ENCODE peak calls at places on chromosome 5, in four cellular contexts. K is left ventricle myocardium inferior, E is breast epithelium, Q is Panc1. P is an unnamed sample. For H3K27me3 and H3K4me1, the result is how much of the 10 kb centered on the place peaks cover.

GRCh38 chr5:32790411-32790951 is 79.4 kb downstream of the NPR3 start:
- DNase-seq in Q (no peak), K (no peak), E (no peak), P (no peak)

GRCh38 chr5:62690421-62690820 is 111.8 kb downstream of the LRRC70 start:
- DNase-seq in K (no peak), E (no peak), Q (no peak), P (no peak)

GRCh38 chr5:137372386-137373160 is 126.6 kb downstream of the SPOCK1 start:
- DNase-seq in K (no peak), Q (no peak), E (no peak), P (no peak)

GRCh38 chr5:1789838-1790462 is 9.7 kb downstream of the MRPL36 start:
- DNase-seq in E (peak), K (no peak), Q (no peak), P (no peak)

GRCh38 chr5:159096555-159097460 is 2.9 kb downstream of the EBF1 start:
- DNase-seq in Q (no peak), K (no peak), E (no peak), P (peak)

GRCh38 chr5:142181096-142181495 is 72.5 kb downstream of the NDFIP1 start:
- DNase-seq in Q (no peak), E (no peak), K (no peak), P (no peak)

GRCh38 chr5:170497311-170498038 is 6.3 kb upstream of the KCNIP1 start:
- DNase-seq in E (no peak), Q (no peak), K (no peak), P (no peak)

GRCh38 chr5:121725450-121725849 is 126.2 kb upstream of the FTMT start:
- DNase-seq in K (no peak), Q (no peak), E (no peak), P (no peak)

GRCh38 chr5:136808756-136809155 is 443.4 kb upstream of the TRPC7 start:
- DNase-seq in Q (no peak), E (no peak), K (no peak), P (no peak)

GRCh38 chr5:16427572-16427971 is 38.0 kb downstream of the ZNF622 start:
- DNase-seq in Q (no peak), E (no peak), K (no peak), P (no peak)

GRCh38 chr5:36417668-36418067 is 116.0 kb upstream of the RANBP3L start:
- DNase-seq in K (no peak), Q (no peak), E (no peak), P (no peak)

GRCh38 chr5:113250341-113250953 is 184.3 kb downstream of the TSSK1B start:
- DNase-seq in E (no peak), Q (no peak), K (peak), P (peak)

GRCh38 chr5:4551034-4551433 is 589.1 kb upstream of the ADAMTS16 start:
- DNase-seq in Q (no peak), K (no peak), E (no peak), P (no peak)

GRCh38 chr5:103174147-103174546 is 54.0 kb downstream of the PPIP5K2 start:
- DNase-seq in K (no peak), E (no peak), Q (no peak), P (no peak)

GRCh38 chr5:24365406-24365805 is 279.4 kb downstream of the CDH10 start:
- DNase-seq in K (no peak), E (no peak), Q (no peak), P (no peak)

GRCh38 chr5:151570512-151571269 is 20.4 kb downstream of the FAT2 start:
- DNase-seq in Q (no peak), E (no peak), K (no peak), P (no peak)

GRCh38 chr5:172283862-172284274 is 304 bp upstream of the UBTD2 start:
- DNase-seq in E (peak), Q (no peak), K (peak), P (peak)

GRCh38 chr5:64534033-64534432 is 28.2 kb downstream of the RGS7BP start:
- DNase-seq in K (no peak), E (no peak), Q (no peak), P (no peak)

GRCh38 chr5:83924171-83924570 is 203.5 kb upstream of the HAPLN1 start:
- DNase-seq in Q (no peak), E (no peak), K (no peak), P (no peak)

GRCh38 chr5:757931-758697 is 26.4 kb downstream of the ZDHHC11B start:
- DNase-seq in Q (no peak), K (peak), E (peak), P (peak)

GRCh38 chr5:169142264-169142970 is 158.5 kb downstream of the SLIT3 start:
- DNase-seq in Q (no peak), K (peak), E (no peak), P (peak)

GRCh38 chr5:10691826-10692785 is 68.9 kb downstream of the DAP start:
- DNase-seq in K (no peak), E (no peak), Q (no peak), P (no peak)

GRCh38 chr5:81994679-81995078 is 22.9 kb downstream of the ATG10 start:
- DNase-seq in E (no peak), K (no peak), Q (peak), P (no peak)

GRCh38 chr5:106113922-106114321 is 1556.8 kb downstream of the EFNA5 start:
- DNase-seq in K (no peak), E (no peak), Q (no peak), P (no peak)

GRCh38 chr5:81908044-81908443 is 63.8 kb upstream of the ATG10 start:
- DNase-seq in Q (no peak), K (no peak), E (no peak), P (no peak)

GRCh38 chr5:1538276-1538675 is 14.5 kb upstream of the LPCAT1 start:
- DNase-seq in E (peak), K (no peak), Q (no peak), P (peak)

GRCh38 chr5:107673106-107673367 is 2.3 kb upstream of the EFNA5 start:
- DNase-seq in K (no peak), Q (no peak), E (no peak), P (no peak)

GRCh38 chr5:73312146-73312871 is 136.3 kb downstream of the FOXD1 start:
- DNase-seq in K (no peak), Q (no peak), E (no peak), P (no peak)
- TF ChIP-seq CTCF in K (no peak), Q (peak), E (no peak), P (no peak)

GRCh38 chr5:154517781-154518437 is 39.9 kb upstream of the HAND1 start:
- DNase-seq in K (no peak), Q (no peak), E (no peak), P (no peak)

GRCh38 chr5:154519375-154519774 is 41.3 kb upstream of the HAND1 start:
- DNase-seq in E (no peak), Q (peak), K (no peak), P (no peak)

GRCh38 chr5:154516475-154516874 is 38.4 kb upstream of the HAND1 start:
- DNase-seq in E (no peak), K (no peak), Q (no peak), P (no peak)

GRCh38 chr5:154517181-154517580 is 39.2 kb upstream of the HAND1 start:
- DNase-seq in K (no peak), E (no peak), Q (no peak), P (no peak)

DNA sequence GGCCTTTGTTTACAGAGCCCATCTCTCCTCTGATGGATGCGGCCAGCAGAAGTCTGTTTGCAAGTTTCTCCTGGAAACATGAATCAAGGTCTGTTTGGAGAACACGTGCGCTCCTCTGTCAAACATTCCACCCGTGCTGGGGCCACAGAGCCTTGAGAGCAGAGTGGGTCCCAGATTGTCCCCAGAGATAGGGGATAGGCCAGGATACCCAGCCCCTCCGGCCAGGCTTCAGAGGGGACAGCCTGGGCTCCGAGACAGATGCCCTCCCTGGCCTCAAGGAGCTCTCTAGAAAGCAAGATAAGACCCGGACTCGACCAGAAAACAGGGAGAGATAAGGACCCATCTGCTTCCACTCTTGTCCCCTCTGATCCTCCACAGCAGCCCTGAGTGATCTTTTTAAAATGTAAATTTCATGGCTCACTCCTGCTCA is 40.4 kb upstream of the HAND1 start:
- DNase-seq in Q (no peak), K (no peak), E (no peak), P (no peak)
- H3K27me3 ChIP-seq in Q (under half), K (half or more), E (under half), P (under half)

GRCh38 chr5:174324680-174325079 is 279.2 kb downstream of the NSG2 start:
- DNase-seq in Q (no peak), E (no peak), K (no peak), P (no peak)

GRCh38 chr5:174326372-174326771 is 280.9 kb downstream of the NSG2 start:
- DNase-seq in K (no peak), Q (no peak), E (no peak), P (no peak)

GRCh38 chr5:174327317-174327864 is 281.9 kb downstream of the NSG2 start:
- DNase-seq in E (no peak), K (peak), Q (peak), P (no peak)

GRCh38 chr5:174325441-174325840 is 279.9 kb downstream of the NSG2 start:
- DNase-seq in K (no peak), E (no peak), Q (no peak), P (no peak)

GRCh38 chr5:174325961-174326360 is 280.5 kb downstream of the NSG2 start:
- DNase-seq in Q (no peak), K (no peak), E (peak), P (no peak)
- H3K4me1 ChIP-seq in Q (under half), K (under half), E (under half), P (under half)

GRCh38 chr5:140869555-140869886 is 764 bp downstream of the PCDHA11 start:
- DNase-seq in Q (no peak), K (no peak), E (no peak), P (no peak)

GRCh38 chr5:140870221-140871201 is 1.8 kb downstream of the PCDHA11 start:
- DNase-seq in K (no peak), E (no peak), Q (no peak), P (no peak)

GRCh38 chr5:140868721-140869554 is at the start of gene PCDHA11:
- DNase-seq in K (no peak), E (no peak), Q (no peak), P (no peak)
- TF ChIP-seq CTCF in K (peak), E (no peak), Q (peak), P (no peak)

DNA sequence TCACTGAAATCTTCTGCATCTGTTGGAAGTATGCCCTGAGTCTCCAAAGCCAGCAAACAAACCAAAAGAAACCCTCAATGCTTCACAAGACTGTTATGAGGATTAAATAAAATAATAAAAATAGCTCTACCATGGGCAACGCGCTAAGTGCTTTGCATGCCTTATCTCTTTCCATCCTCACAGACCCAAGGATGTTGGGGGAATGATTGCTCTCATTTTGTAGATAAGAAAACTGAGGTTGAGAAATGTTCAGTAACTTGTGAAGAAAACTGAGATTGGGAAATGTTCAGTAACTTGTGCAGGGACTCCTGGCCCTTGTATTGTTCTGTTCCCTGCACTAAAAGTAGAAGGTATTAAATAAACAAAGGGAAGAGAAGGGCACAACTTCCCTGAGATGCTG is 7.9 kb downstream of the HAND1 start:
- DNase-seq in Q (no peak), E (no peak), K (no peak), P (no peak)
- H3K27me3 ChIP-seq in Q (under half), E (half or more), K (half or more), P (under half)

DNA sequence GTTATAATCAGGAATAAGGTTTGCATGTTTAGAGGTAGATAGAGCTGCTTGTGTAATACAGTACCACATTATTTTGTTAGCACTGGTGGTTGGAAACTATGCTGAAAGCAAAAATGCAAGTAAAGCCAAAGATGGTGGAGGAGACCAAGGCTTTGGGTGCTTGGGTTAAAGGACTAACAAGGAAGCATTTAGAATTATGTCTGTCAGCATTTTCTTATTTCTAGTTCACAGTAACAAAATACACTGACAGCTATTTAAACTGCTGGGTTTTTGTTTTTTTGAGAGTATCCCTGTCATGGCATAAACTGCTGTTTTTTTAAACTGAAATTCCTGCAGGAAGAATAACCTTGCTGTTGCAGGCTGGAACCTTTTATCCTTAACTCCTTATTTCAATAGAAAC is 6.5 kb downstream of the HMGXB3 start:
- DNase-seq in Q (no peak), K (no peak), E (no peak), P (no peak)
- H3K4me1 ChIP-seq in Q (under half), K (under half), E (under half), P (under half)

GRCh38 chr5:129177451-129177850 is 82.9 kb downstream of the ISOC1 start:
- DNase-seq in E (no peak), K (no peak), Q (no peak), P (no peak)

GRCh38 chr5:129174447-129174846 is 79.9 kb downstream of the ISOC1 start:
- DNase-seq in Q (no peak), K (no peak), E (no peak), P (no peak)

GRCh38 chr5:129171194-129171944 is 76.8 kb downstream of the ISOC1 start:
- DNase-seq in Q (no peak), K (no peak), E (no peak), P (peak)

DNA sequence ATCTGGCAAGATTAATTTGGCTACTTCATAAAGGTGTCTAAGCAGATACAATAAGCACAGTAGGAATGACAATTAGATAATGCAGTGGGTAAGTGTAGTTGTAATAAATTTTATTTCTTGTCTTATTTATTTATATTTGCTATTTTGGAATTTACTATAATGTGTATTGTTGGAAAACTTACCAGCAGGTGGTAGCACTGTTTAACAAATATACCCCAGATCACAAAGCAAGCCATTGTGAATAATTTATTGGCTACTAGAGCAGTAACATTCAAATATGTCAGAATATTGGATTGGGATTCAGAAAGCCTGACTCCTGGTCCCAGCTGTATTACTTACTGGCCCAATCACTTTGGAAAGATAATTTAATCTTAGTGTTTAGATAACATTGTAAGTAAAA is 78.0 kb downstream of the ISOC1 start:
- DNase-seq in E (no peak), K (no peak), Q (no peak), P (no peak)
- TF ChIP-seq CTCF in E (no peak), K (peak), Q (peak), P (peak)

GRCh38 chr5:135048930-135049329 is 14.9 kb upstream of the PITX1 start:
- DNase-seq in K (no peak), Q (no peak), E (no peak), P (no peak)
- H3K27me3 ChIP-seq in K (half or more), Q (under half), E (half or more), P (under half)

GRCh38 chr5:124160265-124160664 is 586.2 kb downstream of the ZNF608 start:
- DNase-seq in E (no peak), Q (no peak), K (no peak), P (no peak)

GRCh38 chr5:124156408-124157027 is 589.9 kb downstream of the ZNF608 start:
- DNase-seq in Q (no peak), E (no peak), K (no peak), P (no peak)

GRCh38 chr5:124162782-124163532 is 583.5 kb downstream of the ZNF608 start:
- DNase-seq in Q (no peak), K (peak), E (no peak), P (no peak)

GRCh38 chr5:124157320-124157719 is 589.1 kb downstream of the ZNF608 start:
- DNase-seq in Q (no peak), E (no peak), K (no peak), P (no peak)

DNA sequence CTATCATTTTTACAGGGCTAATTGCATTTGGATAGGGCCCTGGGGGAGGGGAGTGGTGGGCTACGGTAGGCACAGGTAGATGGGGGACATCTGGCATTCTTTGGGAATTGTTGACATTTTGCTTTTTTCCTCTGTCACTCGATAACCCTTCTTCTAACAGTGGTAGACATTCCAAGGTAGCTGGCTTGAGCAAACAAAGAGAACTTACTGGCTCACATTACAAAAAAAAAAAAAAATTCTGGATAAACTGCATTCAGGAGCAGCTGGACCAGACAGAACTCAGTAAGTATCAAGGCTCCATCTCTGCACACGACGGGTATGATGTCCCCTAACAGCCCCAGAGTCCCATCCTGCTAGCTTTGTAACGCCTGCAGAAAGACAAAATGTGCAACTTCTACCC is 585.2 kb downstream of the ZNF608 start:
- DNase-seq in Q (no peak), E (no peak), K (no peak), P (no peak)
- H3K4me1 ChIP-seq in Q (under half), E (under half), K (under half), P (under half)

GRCh38 chr5:174552428-174552827 is 172.0 kb upstream of the MSX2 start:
- DNase-seq in Q (no peak), E (no peak), K (no peak), P (no peak)
- TF ChIP-seq CTCF in Q (no peak), E (no peak), K (no peak), P (no peak)